ENCODE peak calls at places on chromosome 7, in five cellular contexts. A is AG09309, W is coronary artery, U is H54, T is Calu3. Z is an unnamed sample.

GRCh38 chr7:140982508-140982907 is 32.2 kb downstream of the MRPS33 start:
- DNase-seq in T (no peak), A (no peak), U (no peak), W (no peak), Z (no peak)

GRCh38 chr7:67361150-67361549 is 364.5 kb downstream of the TYW1 start:
- DNase-seq in T (no peak), U (no peak), A (no peak), W (no peak), Z (no peak)

GRCh38 chr7:151925446-151926335 is 30.6 kb upstream of the GALNTL5 start:
- DNase-seq in U (no peak), W (no peak), A (no peak), T (no peak), Z (no peak)

GRCh38 chr7:149071641-149072437 is 18.7 kb downstream of the ZNF786 start:
- DNase-seq in T (no peak), W (no peak), A (no peak), U (no peak), Z (no peak)

GRCh38 chr7:1665721-1666250 is 4.3 kb upstream of the ELFN1 start:
- DNase-seq in A (no peak), W (peak; percentile 57), T (peak; percentile 54), U (peak; percentile 99), Z (no peak)

GRCh38 chr7:21305455-21306235 is 122.2 kb upstream of the SP4 start:
- DNase-seq in T (no peak), U (no peak), A (no peak), W (no peak), Z (no peak)

GRCh38 chr7:40571796-40572195 is 437.0 kb downstream of the SUGCT start:
- DNase-seq in A (peak; percentile 97), U (no peak), W (no peak), T (no peak), Z (no peak)

GRCh38 chr7:79175390-79175789 is 278.1 kb downstream of the MAGI2 start:
- DNase-seq in W (no peak), U (no peak), A (no peak), T (no peak), Z (no peak)

GRCh38 chr7:103690576-103690975 is 244.6 kb upstream of the SLC26A5 start:
- DNase-seq in A (no peak), U (no peak), T (no peak), W (no peak), Z (no peak)

GRCh38 chr7:44959433-44959951 is 19.3 kb downstream of the MYO1G start:
- DNase-seq in U (no peak), T (no peak), A (no peak), W (peak; percentile 24), Z (no peak)

GRCh38 chr7:151664268-151664667 is 144.6 kb upstream of the RHEB start:
- DNase-seq in A (no peak), W (no peak), T (no peak), U (no peak), Z (no peak)

GRCh38 chr7:41328131-41328530 is 374.8 kb downstream of the INHBA start:
- DNase-seq in A (no peak), W (no peak), U (no peak), T (no peak), Z (no peak)

GRCh38 chr7:144728556-144728955 is 107.3 kb downstream of the TPK1 start:
- DNase-seq in W (no peak), T (no peak), A (no peak), U (no peak), Z (no peak)

GRCh38 chr7:157690833-157691382 is 354.1 kb downstream of the DNAJB6 start:
- DNase-seq in T (peak; percentile 34), A (peak; percentile 1), W (peak; percentile 79), U (peak; percentile 98), Z (no peak)

GRCh38 chr7:44322631-44323363 is 2.6 kb downstream of the CAMK2B start:
- DNase-seq in T (no peak), W (no peak), U (no peak), A (no peak), Z (no peak)

GRCh38 chr7:80249619-80250305 is 115.1 kb downstream of the GNAI1 start:
- DNase-seq in W (no peak), T (no peak), U (no peak), A (peak; percentile 35), Z (no peak)

GRCh38 chr7:70178787-70179186 is 580.5 kb downstream of the AUTS2 start:
- DNase-seq in T (no peak), W (no peak), A (no peak), U (peak; percentile 59), Z (no peak)

GRCh38 chr7:153061913-153062528 is 302.5 kb downstream of the ACTR3B start:
- DNase-seq in W (no peak), U (no peak), T (peak; percentile 4), A (no peak), Z (no peak)

GRCh38 chr7:84684836-84685235 is 490.2 kb upstream of the SEMA3A start:
- DNase-seq in A (no peak), T (no peak), U (no peak), W (no peak), Z (no peak)

GRCh38 chr7:39811161-39811614 is 138.9 kb upstream of the CDK13 start:
- DNase-seq in A (no peak), U (no peak), T (no peak), W (no peak), Z (no peak)

GRCh38 chr7:156386097-156386496 is 254.5 kb upstream of the RNF32 start:
- DNase-seq in T (no peak), U (no peak), W (no peak), A (no peak), Z (no peak)

GRCh38 chr7:154783281-154783909 is 219.5 kb downstream of the PAXIP1 start:
- DNase-seq in T (no peak), U (no peak), A (no peak), W (no peak), Z (no peak)

Z was measured in amniotic stem cell.